ENCODE peak calls at places on chromosomes 12 and 14, in six cellular contexts. X is NCI-H748 treated with DMSO at 0.1 percent for 48 hours; K is mucosa of gallbladder; H is activated T-cell treated with anti-CD3 and anti-CD28 coated beads for 1 hour; B is HL-60; J is CD8-positive, alpha-beta T cell. O is an unnamed sample.

GRCh38 chr14:55170526-55170925 is 20.9 kb downstream of the DLGAP5 start:
- DNase-seq in J (no peak), H (no peak), B (no peak), K (no peak), X (no peak), O (no peak)

GRCh38 chr14:100536141-100536540 is 51.1 kb downstream of the BEGAIN start:
- DNase-seq in H (no peak), B (no peak), J (no peak), K (no peak), X (no peak), O (no peak)

GRCh38 chr12:9742665-9743064 is 9.8 kb upstream of the CLECL1 start:
- DNase-seq in H (no peak), J (peak), X (no peak), B (no peak), K (no peak), O (no peak)

GRCh38 chr12:43151406-43152080 is 400.5 kb downstream of the ADAMTS20 start:
- DNase-seq in B (no peak), J (no peak), H (no peak), X (no peak), K (no peak), O (peak)

GRCh38 chr14:73924337-73924736 is 25.6 kb downstream of the FAM161B start:
- DNase-seq in J (no peak), K (no peak), X (no peak), H (no peak), B (no peak), O (peak)

GRCh38 chr12:75528692-75529091 is 17.3 kb upstream of the KRR1 start:
- DNase-seq in J (no peak), H (no peak), B (no peak), K (no peak), X (no peak), O (no peak)

GRCh38 chr12:87074801-87075200 is 818.6 kb upstream of the MGAT4C start:
- DNase-seq in J (no peak), K (no peak), H (no peak), X (no peak), B (no peak), O (peak)

GRCh38 chr12:6273209-6273928 is 37.1 kb upstream of the PLEKHG6 start:
- DNase-seq in J (no peak), H (no peak), B (no peak), K (no peak), X (no peak), O (no peak)

GRCh38 chr12:71469235-71469873 is 29.8 kb downstream of the LGR5 start:
- DNase-seq in X (no peak), J (no peak), K (no peak), B (no peak), H (no peak), O (peak)

GRCh38 chr12:109706747-109707469 is 6.7 kb upstream of the FAM222A start:
- DNase-seq in H (no peak), B (no peak), J (no peak), K (peak), X (no peak), O (no peak)

GRCh38 chr14:74593241-74593985 is 18.6 kb downstream of the LTBP2 start:
- DNase-seq in B (no peak), J (no peak), X (no peak), K (no peak), H (no peak), O (no peak)

GRCh38 chr14:98692832-98693231 is 579.2 kb downstream of the BCL11B start:
- DNase-seq in B (no peak), J (no peak), K (no peak), H (no peak), X (no peak), O (no peak)

GRCh38 chr12:130041983-130042812 is 120.1 kb upstream of the FZD10 start:
- DNase-seq in K (peak), J (no peak), H (peak), B (no peak), X (peak), O (peak)

GRCh38 chr12:129063600-129063999 is 210.3 kb downstream of the GLT1D1 start:
- DNase-seq in K (no peak), H (no peak), X (no peak), B (no peak), J (no peak), O (no peak)

GRCh38 chr12:65269603-65270002 is 8.9 kb upstream of the MSRB3 start:
- DNase-seq in X (no peak), H (no peak), B (no peak), K (no peak), J (no peak), O (peak)

GRCh38 chr12:94318178-94318577 is 141.5 kb downstream of the CEP83 start:
- DNase-seq in B (no peak), K (no peak), J (no peak), H (no peak), X (no peak), O (no peak)

GRCh38 chr14:101475468-101476257 is 85.6 kb upstream of the DIO3 start:
- DNase-seq in B (no peak), X (no peak), K (no peak), H (no peak), J (no peak), O (peak)

GRCh38 chr14:73478684-73479083 is 12.0 kb upstream of the RIOX1 start:
- DNase-seq in H (no peak), B (no peak), K (no peak), J (no peak), X (no peak), O (no peak)

GRCh38 chr12:26791328-26791791 is 41.6 kb downstream of the ITPR2 start:
- DNase-seq in B (peak), H (no peak), X (no peak), K (no peak), J (no peak), O (peak)

GRCh38 chr12:89098390-89099102 is 253.8 kb downstream of the DUSP6 start:
- DNase-seq in H (no peak), B (no peak), J (no peak), X (no peak), K (peak), O (peak)

GRCh38 chr12:57836442-57837375 is 9.8 kb downstream of the CTDSP2 start:
- DNase-seq in J (peak), H (no peak), B (peak), K (peak), X (no peak), O (peak)

GRCh38 chr12:88420460-88420859 is 159.8 kb downstream of the KITLG start:
- DNase-seq in X (no peak), H (no peak), B (no peak), K (no peak), J (no peak), O (peak)

GRCh38 chr12:9931245-9931644 is 925 bp downstream of the CLEC2A start:
- DNase-seq in K (no peak), H (no peak), J (no peak), X (no peak), B (no peak), O (no peak)

GRCh38 chr14:77131206-77131605 is 10.4 kb downstream of the ZDHHC22 start:
- DNase-seq in K (no peak), X (no peak), J (no peak), H (no peak), B (no peak), O (no peak)

GRCh38 chr14:39459795-39460478 is 27.7 kb upstream of the FBXO33 start:
- DNase-seq in H (no peak), K (no peak), B (no peak), X (no peak), J (no peak), O (peak)

GRCh38 chr12:115830633-115831032 is 446.9 kb downstream of the MED13L start:
- DNase-seq in J (no peak), B (no peak), X (no peak), H (no peak), K (no peak), O (no peak)

GRCh38 chr14:86423212-86423611 is 893.3 kb downstream of the FLRT2 start:
- DNase-seq in H (no peak), J (no peak), X (no peak), B (no peak), K (no peak), O (no peak)

GRCh38 chr12:70121562-70121961 is 121.7 kb upstream of the CNOT2 start:
- DNase-seq in J (no peak), B (no peak), X (no peak), H (no peak), K (no peak), O (no peak)

GRCh38 chr12:110352401-110352800 is 51.1 kb downstream of the ANAPC7 start:
- DNase-seq in X (no peak), K (no peak), B (no peak), H (no peak), J (no peak), O (no peak)

GRCh38 chr14:69654109-69654508 is 42.7 kb downstream of the SUSD6 start:
- DNase-seq in B (no peak), K (peak), X (no peak), J (no peak), H (no peak), O (no peak)

GRCh38 chr12:50387487-50387886 is 8.9 kb downstream of the FAM186A start:
- DNase-seq in X (no peak), H (no peak), J (no peak), K (no peak), B (no peak), O (peak)

GRCh38 chr14:92973265-92973797 is 50.4 kb downstream of the CHGA start:
- DNase-seq in K (peak), X (no peak), H (no peak), B (peak), J (peak), O (peak)

O was measured in GM23248.